ENCODE peak calls at places on chromosomes 4 and X, in five cellular contexts. V, S, X, I and K are unnamed samples.
A peak's percentile ranks its signal among the peaks of the same experiment; 100 is the strongest.

GRCh38 chr4:33160126-33160525 is 2440.0 kb downstream of the PCDH7 start:
- DNase-seq in V (peak; percentile 13), S (no peak), X (no peak), I (no peak), K (no peak)

GRCh38 chr4:125750827-125751466 is 436.2 kb downstream of the FAT4 start:
- DNase-seq in V (no peak), S (no peak), X (no peak), I (no peak), K (no peak)

GRCh38 chrX:40267334-40268118 is 169.8 kb upstream of the BCOR start:
- DNase-seq in V (no peak), S (no peak), X (no peak), I (no peak), K (no peak)

GRCh38 chr4:183256756-183257385 is 63.2 kb downstream of the CLDN22 start:
- DNase-seq in V (no peak), S (no peak), X (no peak), I (peak; percentile 76), K (peak; percentile 69)

GRCh38 chr4:95641571-95641970 is 92.8 kb upstream of the UNC5C start:
- DNase-seq in V (no peak), S (no peak), X (no peak), I (no peak), K (no peak)

GRCh38 chr4:4524364-4524763 is 17.5 kb downstream of the STX18 start:
- DNase-seq in V (no peak), S (no peak), X (no peak), I (no peak), K (peak; percentile 8)

GRCh38 chr4:148166132-148166531 is 276.1 kb downstream of the NR3C2 start:
- DNase-seq in V (no peak), S (no peak), X (no peak), I (no peak), K (no peak)

GRCh38 chr4:73612032-73612431 is 8.2 kb downstream of the RASSF6 start:
- DNase-seq in V (no peak), S (no peak), X (no peak), I (no peak), K (no peak)

GRCh38 chr4:80268936-80269335 is 2.5 kb downstream of the FGF5 start:
- DNase-seq in V (no peak), S (no peak), X (no peak), I (no peak), K (no peak)

GRCh38 chr4:61783050-61783449 is 582.9 kb downstream of the ADGRL3 start:
- DNase-seq in V (no peak), S (no peak), X (no peak), I (no peak), K (no peak)

GRCh38 chrX:65677954-65678469 is 10.6 kb downstream of the MSN start:
- DNase-seq in V (peak; percentile 45), S (peak; percentile 47), X (no peak), I (no peak), K (no peak)

GRCh38 chrX:120244735-120245498 is 5.7 kb upstream of the ZBTB33 start:
- DNase-seq in V (peak; percentile 71), S (peak; percentile 81), X (peak; percentile 3), I (peak; percentile 43), K (peak; percentile 57)

GRCh38 chr4:99305638-99306380 is 15.0 kb upstream of the ADH1A start:
- DNase-seq in V (no peak), S (no peak), X (no peak), I (no peak), K (no peak)

GRCh38 chr4:138310991-138311390 is 68.8 kb upstream of the SLC7A11 start:
- DNase-seq in V (no peak), S (no peak), X (no peak), I (no peak), K (no peak)

GRCh38 chr4:76017056-76017686 is 6.1 kb downstream of the CXCL10 start:
- DNase-seq in V (no peak), S (no peak), X (no peak), I (no peak), K (no peak)

GRCh38 chr4:53476232-53477037 is 99.0 kb downstream of the FIP1L1 start:
- DNase-seq in V (peak; percentile 53), S (no peak), X (peak; percentile 19), I (no peak), K (no peak)

GRCh38 chr4:122873752-122874151 is 47.1 kb downstream of the FGF2 start:
- DNase-seq in V (no peak), S (no peak), X (no peak), I (no peak), K (no peak)

GRCh38 chr4:20552004-20552403 is 148.3 kb upstream of the PACRGL start:
- DNase-seq in V (no peak), S (no peak), X (no peak), I (no peak), K (no peak)

GRCh38 chr4:121340247-121340646 is 40.6 kb downstream of the QRFPR start:
- DNase-seq in V (no peak), S (no peak), X (no peak), I (no peak), K (no peak)

GRCh38 chrX:23616361-23616760 is 50.9 kb upstream of the PRDX4 start:
- DNase-seq in V (no peak), S (no peak), X (no peak), I (no peak), K (no peak)

GRCh38 chrX:106278951-106279350 is 110.8 kb downstream of the PWWP3B start:
- DNase-seq in V (no peak), S (no peak), X (no peak), I (no peak), K (no peak)

GRCh38 chr4:105061136-105061696 is 85.5 kb upstream of the TET2 start:
- DNase-seq in V (peak; percentile 29), S (no peak), X (no peak), I (no peak), K (no peak)

GRCh38 chrX:20019672-20020365 is 29.0 kb upstream of the BCLAF3 start:
- DNase-seq in V (no peak), S (no peak), X (no peak), I (no peak), K (no peak)